ENCODE peak calls at places on chromosomes 13 and 19, in four cellular contexts. M is neural crest cell; P is activated CD4-positive, alpha-beta T cell treated with anti-CD3 and anti-CD28 coated beads, Interleukin-2, amount 50 U/mL, for 1 hour; S is stimulated activated CD4-positive, alpha-beta T cell treated with anti-CD3 and anti-CD28 coated beads, Interleukin-4, amount 100 ng/mL, for 48 hours. Z is an unnamed sample.

GRCh38 chr19:19602136-19602712 is 16.3 kb downstream of the PBX4 start:
- DNase-seq in S (no peak), P (peak; percentile 38), M (no peak), Z (no peak)

GRCh38 chr13:113850722-113851479 is 13.0 kb downstream of the GAS6 start:
- DNase-seq in S (no peak), P (no peak), M (no peak), Z (no peak)

GRCh38 chr19:5126498-5127223 is 157.7 kb downstream of the KDM4B start:
- DNase-seq in M (no peak), P (no peak), S (no peak), Z (peak; percentile 57)

GRCh38 chr19:46602392-46603194 is 1.5 kb downstream of the CALM3 start:
- DNase-seq in M (no peak), P (no peak), S (no peak), Z (no peak)

GRCh38 chr13:51619614-51620013 is 35.4 kb downstream of the WDFY2 start:
- DNase-seq in M (no peak), P (no peak), S (no peak), Z (no peak)

GRCh38 chr13:21670006-21670882 is 629 bp upstream of the FGF9 start:
- DNase-seq in P (peak; percentile 60), M (peak; percentile 67), S (no peak), Z (peak; percentile 66)

GRCh38 chr19:6067975-6068374 is 42.3 kb downstream of the RFX2 start:
- DNase-seq in M (no peak), P (no peak), S (no peak), Z (no peak)

GRCh38 chr19:51019544-51019925 is at the start of gene KLK10:
- DNase-seq in M (no peak), P (no peak), S (no peak), Z (no peak)

GRCh38 chr13:34300559-34300958 is 482.6 kb downstream of the RFC3 start:
- DNase-seq in S (no peak), P (no peak), M (no peak), Z (no peak)

GRCh38 chr13:91609353-91609752 is 210.9 kb downstream of the GPC5 start:
- DNase-seq in P (no peak), M (no peak), S (no peak), Z (no peak)

GRCh38 chr13:98582947-98583346 is 6.0 kb upstream of the STK24 start:
- DNase-seq in M (no peak), P (no peak), S (no peak), Z (no peak)

GRCh38 chr13:113584870-113585671 is 518 bp downstream of the TFDP1 start:
- DNase-seq in P (no peak), M (no peak), S (peak; percentile 13), Z (no peak)